ENCODE peak calls at places on chromosomes 12 and 14, in nine cellular contexts. X is fibroblast of the aortic adventitia, W is A549, F is tibial artery, V is Caco-2, G is fibroblast of pulmonary artery, I is PC-3, M is HL-60, U is GM12878. R is an unnamed sample.

GRCh38 chr12:12803186-12803585 is 10.0 kb upstream of the DDX47 start:
- DNase-seq in U (no peak), X (peak), G (peak), I (peak), F (peak), V (peak), M (peak), W (peak), R (peak)

GRCh38 chr14:34498684-34499412 is 36.8 kb upstream of the SPTSSA start:
- DNase-seq in V (peak), I (peak), U (no peak), M (no peak), W (peak), G (peak), F (no peak), X (peak), R (peak)

GRCh38 chr14:102824832-102825231 is 47.6 kb downstream of the TRAF3 start:
- DNase-seq in G (peak), M (no peak), F (no peak), I (peak), X (peak), W (peak), U (no peak), V (no peak), R (peak)

GRCh38 chr14:36449903-36450302 is 70.1 kb downstream of the NKX2-1 start:
- DNase-seq in V (no peak), G (no peak), U (no peak), F (no peak), W (peak), I (no peak), X (no peak), M (no peak), R (no peak)

GRCh38 chr12:105920161-105920684 is 218.5 kb downstream of the NUAK1 start:
- DNase-seq in G (peak), W (no peak), X (peak), F (no peak), I (no peak), V (no peak), U (no peak), M (no peak), R (peak)

GRCh38 chr12:125331342-125332052 is 266.3 kb downstream of the AACS start:
- DNase-seq in F (no peak), U (no peak), V (no peak), G (no peak), X (peak), I (no peak), W (no peak), M (no peak), R (peak)

GRCh38 chr14:23079716-23080115 is 15.2 kb downstream of the ACIN1 start:
- DNase-seq in V (no peak), I (no peak), G (no peak), X (no peak), M (no peak), U (no peak), W (no peak), F (no peak), R (no peak)

GRCh38 chr14:32076278-32077080 is 625 bp upstream of the ARHGAP5 start:
- DNase-seq in I (peak), X (peak), F (peak), G (peak), U (peak), V (peak), M (peak), W (peak), R (peak)

GRCh38 chr12:12230275-12230674 is 36.6 kb downstream of the LRP6 start:
- DNase-seq in M (no peak), F (no peak), V (no peak), U (no peak), I (no peak), W (no peak), X (no peak), G (no peak), R (no peak)

GRCh38 chr14:23435540-23436326 is at the start of gene MYH7:
- DNase-seq in F (peak), G (no peak), U (no peak), I (no peak), V (no peak), W (no peak), M (no peak), X (no peak), R (no peak)

GRCh38 chr12:27400856-27401255 is 45.7 kb upstream of the SMCO2 start:
- DNase-seq in M (no peak), X (no peak), I (no peak), U (no peak), V (no peak), F (no peak), G (no peak), W (no peak), R (no peak)

GRCh38 chr12:29796823-29797263 is 13.1 kb upstream of the TMTC1 start:
- DNase-seq in F (peak), X (peak), M (no peak), I (peak), W (no peak), U (no peak), G (peak), V (no peak), R (peak)

GRCh38 chr12:43453761-43454160 is 98.2 kb downstream of the ADAMTS20 start:
- DNase-seq in V (no peak), U (no peak), M (no peak), I (no peak), F (no peak), G (no peak), W (no peak), X (no peak), R (no peak)

GRCh38 chr14:104977008-104977680 is 1.0 kb downstream of the AHNAK2 start:
- DNase-seq in W (peak), V (no peak), M (no peak), X (no peak), F (peak), U (no peak), G (no peak), I (peak), R (no peak)

GRCh38 chr12:64243809-64244208 is 21.7 kb upstream of the KICS2 start:
- DNase-seq in W (no peak), V (no peak), G (no peak), I (no peak), M (no peak), F (no peak), X (no peak), U (no peak), R (no peak)

GRCh38 chr12:102436867-102437266 is 43.5 kb downstream of the IGF1 start:
- DNase-seq in X (no peak), G (no peak), F (no peak), U (no peak), W (no peak), V (no peak), M (no peak), I (no peak), R (no peak)

GRCh38 chr14:74133833-74134481 is 49.2 kb downstream of the LIN52 start:
- DNase-seq in M (no peak), F (no peak), U (no peak), W (no peak), G (no peak), V (peak), X (no peak), I (no peak), R (no peak)

GRCh38 chr12:59393506-59393905 is 202.3 kb upstream of the SLC16A7 start:
- DNase-seq in U (no peak), G (no peak), X (no peak), F (no peak), I (peak), V (no peak), W (no peak), M (no peak), R (no peak)

GRCh38 chr12:108611884-108612415 is 14.1 kb upstream of the TMEM119 start:
- DNase-seq in W (peak), U (no peak), M (no peak), F (no peak), X (peak), V (peak), G (peak), I (peak), R (peak)

GRCh38 chr12:67025543-67026114 is 243.5 kb upstream of the CAND1 start:
- DNase-seq in W (peak), I (peak), X (peak), U (no peak), G (peak), M (peak), F (no peak), V (peak), R (peak)

GRCh38 chr14:104100171-104101085 is 14.9 kb downstream of the ASPG start:
- DNase-seq in V (no peak), U (no peak), F (peak), W (no peak), G (no peak), M (no peak), I (no peak), X (no peak), R (no peak)

GRCh38 chr14:93014038-93015023 is 91.4 kb downstream of the CHGA start:
- DNase-seq in I (no peak), V (no peak), G (no peak), X (no peak), W (no peak), M (no peak), F (no peak), U (no peak), R (no peak)

GRCh38 chr12:46490635-46491034 is 118.1 kb upstream of the SLC38A2 start:
- DNase-seq in W (no peak), F (no peak), M (no peak), G (peak), I (peak), X (peak), U (no peak), V (no peak), R (peak)

GRCh38 chr12:46494424-46494823 is 121.9 kb upstream of the SLC38A2 start:
- DNase-seq in I (peak), F (no peak), W (peak), V (peak), M (no peak), U (no peak), X (peak), G (peak), R (peak)

GRCh38 chr12:46493352-46494209 is 121.0 kb upstream of the SLC38A2 start:
- DNase-seq in W (peak), F (no peak), X (no peak), V (no peak), U (no peak), G (no peak), I (peak), M (no peak), R (peak)

GRCh38 chr12:46491548-46491947 is 119.0 kb upstream of the SLC38A2 start:
- DNase-seq in U (no peak), I (no peak), X (peak), F (no peak), V (no peak), W (no peak), M (no peak), G (peak), R (no peak)

GRCh38 chr12:46492471-46493351 is 120.1 kb upstream of the SLC38A2 start:
- DNase-seq in V (peak), U (no peak), G (peak), I (peak), W (peak), X (peak), M (no peak), F (no peak), R (peak)
- TF ChIP-seq CTCF in V (no peak), U (no peak), G (no peak), I (no peak), W (no peak), X (no peak), M (no peak), F (no peak), R (no peak)

DNA sequence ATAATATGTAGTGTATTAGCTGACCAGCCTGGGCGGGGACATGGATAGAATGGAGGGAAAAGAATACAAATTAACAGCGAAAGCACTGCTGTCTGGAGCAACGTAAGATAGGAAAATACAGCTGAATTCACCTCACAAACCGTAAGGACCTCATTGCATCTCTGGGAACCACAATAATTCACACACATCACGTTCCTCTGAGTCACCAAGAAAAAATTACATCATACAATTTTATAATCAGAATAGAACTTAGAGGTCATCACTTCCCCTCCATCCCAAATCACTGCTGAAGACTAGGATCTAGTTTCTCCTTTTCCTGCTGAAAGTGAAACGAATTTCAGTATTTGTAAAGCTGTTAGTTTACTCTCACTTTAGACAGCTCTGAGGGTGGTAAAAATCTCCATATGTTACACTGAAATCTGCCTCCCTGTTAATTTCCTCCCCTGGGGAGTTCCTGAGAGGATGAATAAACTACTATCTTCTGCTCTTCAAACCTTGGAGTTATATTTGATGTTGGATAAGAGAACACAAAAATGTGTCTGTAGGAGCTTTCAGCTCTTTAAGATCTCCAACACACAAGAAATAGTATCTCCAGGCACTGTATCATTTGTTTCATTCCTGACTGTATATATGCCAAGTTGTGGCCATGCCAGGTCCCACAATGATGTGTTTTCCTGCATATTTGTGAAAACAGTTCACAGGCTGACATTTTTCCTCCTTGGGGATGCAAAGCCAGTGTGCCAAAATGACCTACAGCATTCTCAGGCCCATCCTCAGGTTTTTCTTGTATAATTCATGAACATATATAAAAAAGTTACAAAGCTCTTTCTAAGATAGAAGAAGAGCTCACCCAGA is 63.8 kb upstream of the SSTR1 start:
- DNase-seq in M (no peak), W (no peak), I (peak), V (no peak), U (no peak), F (no peak), G (peak), X (peak), R (peak)
- H3K4me3 ChIP-seq in M (no peak), W (no peak), I (no peak), V (no peak), U (no peak), F (no peak), G (peak), X (no peak), R (no peak)

DNA sequence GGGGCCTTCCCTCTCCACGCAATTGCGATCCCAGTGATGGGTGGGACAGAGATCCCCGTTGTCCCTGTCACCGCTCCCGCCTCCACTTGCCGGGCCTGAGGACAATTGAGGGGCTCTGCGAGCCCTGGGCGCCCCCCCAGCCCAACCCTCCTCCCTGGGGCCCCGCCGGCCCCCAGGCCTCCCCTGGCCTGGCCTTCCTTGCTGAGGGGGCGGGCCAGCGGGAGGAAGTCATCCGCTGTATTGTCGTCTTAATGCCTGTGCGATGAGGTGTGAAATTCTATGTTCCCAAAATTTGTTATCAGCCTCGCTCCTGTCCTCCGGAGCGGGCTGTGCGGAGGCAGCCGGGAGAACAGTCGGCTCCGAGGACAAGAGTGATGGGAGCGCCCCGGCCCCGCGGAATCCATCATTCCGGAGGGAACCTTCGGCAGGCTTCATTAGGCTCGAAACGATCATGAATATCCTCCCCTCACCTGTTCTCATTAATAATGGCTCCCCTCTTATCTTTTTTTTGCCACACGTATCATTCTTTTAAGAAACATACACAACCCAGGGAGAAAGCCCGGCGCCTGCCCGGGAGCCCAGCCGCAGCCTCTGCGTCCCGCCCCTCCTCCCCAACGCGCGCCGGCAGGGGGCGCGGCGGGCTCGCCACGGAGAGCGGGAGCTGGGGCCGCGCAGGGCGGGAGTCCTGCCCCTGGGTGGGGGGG is 17.3 kb upstream of the DLK1 start:
- DNase-seq in M (no peak), V (no peak), I (peak), W (no peak), U (no peak), X (peak), G (peak), F (no peak), R (peak)
- TF ChIP-seq CTCF in M (no peak), V (no peak), I (peak), W (peak), U (peak), X (peak), G (peak), F (peak), R (peak)

GRCh38 chr14:98688446-98688845 is 583.6 kb downstream of the BCL11B start:
- DNase-seq in M (no peak), V (no peak), X (no peak), F (no peak), U (no peak), G (no peak), W (no peak), I (no peak), R (no peak)
- H3K4me3 ChIP-seq in M (no peak), V (no peak), X (no peak), F (no peak), U (no peak), G (no peak), W (no peak), I (no peak), R (no peak)

GRCh38 chr12:39378346-39378745 is 64.6 kb downstream of the KIF21A start:
- DNase-seq in X (no peak), G (peak), F (no peak), M (no peak), V (no peak), I (no peak), U (no peak), W (no peak), R (no peak)

GRCh38 chr12:39380090-39380489 is 62.8 kb downstream of the KIF21A start:
- DNase-seq in G (no peak), W (no peak), X (no peak), I (no peak), V (no peak), F (no peak), M (no peak), U (no peak), R (no peak)

GRCh38 chr12:39372204-39372925 is 70.6 kb downstream of the KIF21A start:
- DNase-seq in M (no peak), G (no peak), F (no peak), I (no peak), U (no peak), X (no peak), W (no peak), V (no peak), R (no peak)

GRCh38 chr12:39372929-39373328 is 70.0 kb downstream of the KIF21A start:
- DNase-seq in U (peak), M (no peak), F (no peak), G (peak), I (peak), X (no peak), W (no peak), V (no peak), R (peak)

GRCh38 chr12:39375206-39375808 is 67.6 kb downstream of the KIF21A start:
- DNase-seq in V (peak), W (no peak), M (no peak), U (no peak), F (no peak), G (no peak), I (no peak), X (no peak), R (peak)
- TF ChIP-seq CTCF in V (peak), W (no peak), M (no peak), U (peak), F (no peak), G (peak), I (peak), X (peak), R (peak)

GRCh38 chr12:6201775-6202292 is 1.6 kb downstream of the CD9 start:
- DNase-seq in I (no peak), V (no peak), X (no peak), M (no peak), F (no peak), U (no peak), W (no peak), G (no peak), R (no peak)

GRCh38 chr12:6200266-6201198 is at the start of gene CD9:
- DNase-seq in V (peak), G (peak), I (peak), X (peak), M (no peak), F (peak), W (peak), U (no peak), R (peak)

GRCh38 chr12:6202331-6202730 is 2.1 kb downstream of the CD9 start:
- DNase-seq in M (no peak), U (no peak), W (no peak), X (no peak), I (no peak), G (no peak), V (no peak), F (no peak), R (no peak)

GRCh38 chr12:6199531-6200265 is 502 bp upstream of the CD9 start:
- DNase-seq in G (no peak), W (peak), U (no peak), V (peak), I (peak), F (peak), M (no peak), X (peak), R (no peak)

GRCh38 chr12:6201199-6201608 is 1.0 kb downstream of the CD9 start:
- DNase-seq in W (peak), V (peak), F (no peak), M (no peak), I (peak), G (no peak), X (no peak), U (no peak), R (no peak)
- H3K4me3 ChIP-seq in W (peak), V (peak), F (peak), M (no peak), I (peak), G (peak), X (peak), U (no peak), R (peak)

DNA sequence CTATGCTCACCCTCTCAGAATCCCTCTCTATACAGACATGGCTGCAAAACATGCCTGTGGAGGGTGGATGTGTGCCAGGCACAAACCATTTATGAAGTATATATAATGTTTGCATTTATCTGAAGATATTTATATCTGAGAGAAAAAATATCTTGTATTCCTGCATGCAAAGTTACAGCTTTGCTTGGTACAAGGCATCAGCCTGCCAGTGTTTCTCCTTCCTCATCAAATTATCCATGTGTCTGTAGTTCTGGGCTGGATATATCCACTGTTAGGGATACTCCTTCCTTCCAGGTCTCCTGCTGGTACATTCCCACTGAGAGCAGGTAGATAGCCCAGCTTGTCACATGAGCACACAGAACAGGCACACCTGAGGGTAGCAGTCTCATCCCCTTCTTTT is 12.0 kb downstream of the HOXC4 start:
- DNase-seq in V (no peak), W (no peak), U (no peak), X (no peak), G (no peak), I (no peak), F (no peak), M (no peak), R (no peak)
- TF ChIP-seq CTCF in V (no peak), W (no peak), U (no peak), X (no peak), G (no peak), I (no peak), F (no peak), M (no peak), R (no peak)

GRCh38 chr12:107320031-107320928 is 226.9 kb upstream of the CRY1 start:
- DNase-seq in V (peak), I (peak), G (peak), W (peak), F (no peak), X (peak), M (no peak), U (no peak), R (peak)
- H3K4me3 ChIP-seq in V (peak), I (peak), G (peak), W (peak), F (peak), X (peak), M (peak), U (no peak), R (peak)

GRCh38 chr14:59022144-59022543 is 166.3 kb upstream of the DAAM1 start:
- DNase-seq in I (peak), M (no peak), X (no peak), W (peak), U (no peak), V (no peak), F (no peak), G (no peak), R (no peak)
- TF ChIP-seq CTCF in I (peak), M (no peak), X (peak), W (peak), U (peak), V (no peak), F (no peak), G (peak), R (no peak)